ENCODE peak calls at places on chromosomes 12 and 14, in eight cellular contexts. One of them, this sample, is unnamed.

GRCh38 chr12:67394600-67394999 is 125.4 kb downstream of the CAND1 start:
- DNase-seq in CD8-positive, alpha-beta T cell: no peak
- DNase-seq in Calu3: no peak
- DNase-seq in astrocyte of the spinal cord: peak
- DNase-seq in foreskin fibroblast: peak
- DNase-seq in upper lobe of right lung: no peak
- DNase-seq in neural crest cell: no peak
- DNase-seq in body of pancreas: peak
- DNase-seq in this sample: no peak

GRCh38 chr14:60061371-60061770 is 30.4 kb upstream of the PCNX4 start:
- DNase-seq in CD8-positive, alpha-beta T cell: no peak
- DNase-seq in Calu3: no peak
- DNase-seq in astrocyte of the spinal cord: no peak
- DNase-seq in foreskin fibroblast: peak
- DNase-seq in upper lobe of right lung: no peak
- DNase-seq in neural crest cell: no peak
- DNase-seq in body of pancreas: no peak
- DNase-seq in this sample: no peak

GRCh38 chr12:40907115-40907521 is 214.9 kb downstream of the CNTN1 start:
- DNase-seq in CD8-positive, alpha-beta T cell: no peak
- DNase-seq in Calu3: peak
- DNase-seq in astrocyte of the spinal cord: peak
- DNase-seq in foreskin fibroblast: peak
- DNase-seq in upper lobe of right lung: no peak
- DNase-seq in neural crest cell: no peak
- DNase-seq in body of pancreas: no peak
- DNase-seq in this sample: no peak

GRCh38 chr12:132432721-132433577 is 57.0 kb upstream of the FBRSL1 start:
- DNase-seq in CD8-positive, alpha-beta T cell: no peak
- DNase-seq in Calu3: no peak
- DNase-seq in astrocyte of the spinal cord: no peak
- DNase-seq in foreskin fibroblast: peak
- DNase-seq in upper lobe of right lung: no peak
- DNase-seq in neural crest cell: no peak
- DNase-seq in body of pancreas: no peak
- DNase-seq in this sample: peak

GRCh38 chr14:38150075-38150474 is 57.6 kb upstream of the SSTR1 start:
- DNase-seq in CD8-positive, alpha-beta T cell: no peak
- DNase-seq in Calu3: no peak
- DNase-seq in astrocyte of the spinal cord: no peak
- DNase-seq in foreskin fibroblast: peak
- DNase-seq in upper lobe of right lung: no peak
- DNase-seq in neural crest cell: no peak
- DNase-seq in body of pancreas: no peak
- DNase-seq in this sample: no peak

GRCh38 chr14:99730876-99731351 is 46.8 kb downstream of the CYP46A1 start:
- DNase-seq in CD8-positive, alpha-beta T cell: no peak
- DNase-seq in Calu3: no peak
- DNase-seq in astrocyte of the spinal cord: no peak
- DNase-seq in foreskin fibroblast: no peak
- DNase-seq in upper lobe of right lung: peak
- DNase-seq in neural crest cell: no peak
- DNase-seq in body of pancreas: peak
- DNase-seq in this sample: no peak

GRCh38 chr14:105836160-105836559 is 309.8 kb downstream of the TMEM121 start:
- DNase-seq in CD8-positive, alpha-beta T cell: no peak
- DNase-seq in Calu3: no peak
- DNase-seq in astrocyte of the spinal cord: no peak
- DNase-seq in foreskin fibroblast: no peak
- DNase-seq in upper lobe of right lung: no peak
- DNase-seq in neural crest cell: no peak
- DNase-seq in body of pancreas: no peak
- DNase-seq in this sample: no peak

GRCh38 chr14:39372656-39373055 is 59.6 kb downstream of the FBXO33 start:
- DNase-seq in CD8-positive, alpha-beta T cell: no peak
- DNase-seq in Calu3: no peak
- DNase-seq in astrocyte of the spinal cord: peak
- DNase-seq in foreskin fibroblast: peak
- DNase-seq in upper lobe of right lung: no peak
- DNase-seq in neural crest cell: no peak
- DNase-seq in body of pancreas: no peak
- DNase-seq in this sample: no peak

GRCh38 chr14:70177092-70177491 is 11.7 kb downstream of the SLC8A3 start:
- DNase-seq in CD8-positive, alpha-beta T cell: no peak
- DNase-seq in Calu3: no peak
- DNase-seq in astrocyte of the spinal cord: no peak
- DNase-seq in foreskin fibroblast: no peak
- DNase-seq in upper lobe of right lung: no peak
- DNase-seq in neural crest cell: no peak
- DNase-seq in body of pancreas: no peak
- DNase-seq in this sample: no peak

GRCh38 chr12:101166866-101167265 is 43.2 kb downstream of the SLC5A8 start:
- DNase-seq in CD8-positive, alpha-beta T cell: no peak
- DNase-seq in Calu3: no peak
- DNase-seq in astrocyte of the spinal cord: no peak
- DNase-seq in foreskin fibroblast: no peak
- DNase-seq in upper lobe of right lung: no peak
- DNase-seq in neural crest cell: no peak
- DNase-seq in body of pancreas: no peak
- DNase-seq in this sample: no peak

GRCh38 chr12:101168000-101168399 is 42.0 kb downstream of the SLC5A8 start:
- DNase-seq in CD8-positive, alpha-beta T cell: no peak
- DNase-seq in Calu3: no peak
- DNase-seq in astrocyte of the spinal cord: no peak
- DNase-seq in foreskin fibroblast: no peak
- DNase-seq in upper lobe of right lung: no peak
- DNase-seq in neural crest cell: no peak
- DNase-seq in body of pancreas: no peak
- DNase-seq in this sample: no peak

GRCh38 chr12:101173197-101173749 is 36.8 kb downstream of the SLC5A8 start:
- DNase-seq in CD8-positive, alpha-beta T cell: no peak
- DNase-seq in Calu3: no peak
- DNase-seq in astrocyte of the spinal cord: no peak
- DNase-seq in foreskin fibroblast: no peak
- DNase-seq in upper lobe of right lung: no peak
- DNase-seq in neural crest cell: no peak
- DNase-seq in body of pancreas: no peak
- DNase-seq in this sample: no peak

GRCh38 chr12:101174576-101174975 is 35.5 kb downstream of the SLC5A8 start:
- DNase-seq in CD8-positive, alpha-beta T cell: no peak
- DNase-seq in Calu3: no peak
- DNase-seq in astrocyte of the spinal cord: no peak
- DNase-seq in foreskin fibroblast: no peak
- DNase-seq in upper lobe of right lung: no peak
- DNase-seq in neural crest cell: no peak
- DNase-seq in body of pancreas: no peak
- DNase-seq in this sample: no peak

DNA sequence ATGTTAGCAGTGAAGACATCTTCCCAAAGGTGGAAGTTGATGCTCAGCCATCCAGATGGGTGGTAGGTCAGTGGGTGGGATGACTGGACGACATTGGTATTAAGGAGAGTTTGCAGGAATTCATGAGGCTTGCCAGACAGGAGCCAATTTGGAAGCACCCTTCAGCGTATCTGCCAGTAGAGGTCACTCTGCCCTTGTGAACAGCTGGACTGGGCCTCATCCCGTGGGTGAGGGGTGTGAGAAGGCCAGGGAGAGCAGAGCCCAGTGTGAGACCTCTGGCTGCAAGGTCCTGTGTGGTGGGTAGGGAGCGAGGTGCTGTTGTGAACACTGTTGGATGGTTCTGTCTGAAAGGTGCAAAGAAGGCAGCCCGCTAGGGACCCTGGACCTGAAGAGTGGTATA is 37.7 kb downstream of the SLC5A8 start:
- DNase-seq in CD8-positive, alpha-beta T cell: no peak
- DNase-seq in Calu3: no peak
- DNase-seq in astrocyte of the spinal cord: no peak
- DNase-seq in foreskin fibroblast: peak
- DNase-seq in upper lobe of right lung: no peak
- DNase-seq in neural crest cell: no peak
- DNase-seq in body of pancreas: no peak
- DNase-seq in this sample: no peak
- TF ChIP-seq CTCF in CD8-positive, alpha-beta T cell: no peak
- TF ChIP-seq CTCF in Calu3: no peak
- TF ChIP-seq CTCF in astrocyte of the spinal cord: no peak
- TF ChIP-seq CTCF in foreskin fibroblast: no peak
- TF ChIP-seq CTCF in upper lobe of right lung: no peak
- TF ChIP-seq CTCF in neural crest cell: peak
- TF ChIP-seq CTCF in body of pancreas: no peak
- TF ChIP-seq CTCF in this sample: no peak

DNA sequence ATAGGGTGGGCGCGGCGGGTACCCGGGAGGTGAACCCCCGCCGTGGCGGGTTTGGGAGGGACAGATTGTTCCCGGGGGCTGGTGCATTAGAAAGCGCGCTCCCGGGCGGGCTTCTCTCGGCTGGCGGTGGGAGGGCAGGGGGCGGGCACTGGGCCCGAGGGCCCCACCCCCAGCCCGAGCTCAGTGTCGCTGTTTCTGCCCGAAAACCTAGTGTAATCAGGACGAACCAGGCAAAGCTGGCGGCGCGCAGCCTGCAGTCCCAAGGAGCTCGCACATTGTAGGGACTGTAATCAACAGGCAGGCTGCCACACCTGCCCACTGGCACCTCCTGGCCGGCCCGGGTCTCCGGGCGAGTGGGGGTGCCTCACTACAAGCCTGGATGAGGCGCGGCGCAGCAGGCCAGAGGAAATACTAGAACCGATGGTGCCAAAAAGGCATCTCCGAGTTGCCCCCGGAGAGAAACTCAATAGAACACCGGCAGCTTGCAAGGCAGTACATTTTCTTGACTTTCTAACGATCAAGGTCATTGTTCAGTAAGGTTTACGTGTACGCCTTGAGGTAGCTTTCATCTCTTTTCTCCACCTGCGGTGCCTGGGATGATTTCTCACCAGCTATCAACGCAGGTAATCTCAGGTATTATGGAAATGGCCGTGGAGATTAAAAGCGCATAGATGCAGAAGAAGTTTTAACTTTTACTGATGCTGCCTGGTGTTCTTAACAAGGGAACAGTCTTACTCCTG is 845 bp upstream of the SPTB start:
- DNase-seq in CD8-positive, alpha-beta T cell: peak
- DNase-seq in Calu3: peak
- DNase-seq in astrocyte of the spinal cord: no peak
- DNase-seq in foreskin fibroblast: peak
- DNase-seq in upper lobe of right lung: peak
- DNase-seq in neural crest cell: peak
- DNase-seq in body of pancreas: peak
- DNase-seq in this sample: peak
- TF ChIP-seq CTCF in CD8-positive, alpha-beta T cell: no peak
- TF ChIP-seq CTCF in Calu3: no peak
- TF ChIP-seq CTCF in astrocyte of the spinal cord: no peak
- TF ChIP-seq CTCF in foreskin fibroblast: no peak
- TF ChIP-seq CTCF in upper lobe of right lung: no peak
- TF ChIP-seq CTCF in neural crest cell: no peak
- TF ChIP-seq CTCF in body of pancreas: no peak
- TF ChIP-seq CTCF in this sample: no peak

DNA sequence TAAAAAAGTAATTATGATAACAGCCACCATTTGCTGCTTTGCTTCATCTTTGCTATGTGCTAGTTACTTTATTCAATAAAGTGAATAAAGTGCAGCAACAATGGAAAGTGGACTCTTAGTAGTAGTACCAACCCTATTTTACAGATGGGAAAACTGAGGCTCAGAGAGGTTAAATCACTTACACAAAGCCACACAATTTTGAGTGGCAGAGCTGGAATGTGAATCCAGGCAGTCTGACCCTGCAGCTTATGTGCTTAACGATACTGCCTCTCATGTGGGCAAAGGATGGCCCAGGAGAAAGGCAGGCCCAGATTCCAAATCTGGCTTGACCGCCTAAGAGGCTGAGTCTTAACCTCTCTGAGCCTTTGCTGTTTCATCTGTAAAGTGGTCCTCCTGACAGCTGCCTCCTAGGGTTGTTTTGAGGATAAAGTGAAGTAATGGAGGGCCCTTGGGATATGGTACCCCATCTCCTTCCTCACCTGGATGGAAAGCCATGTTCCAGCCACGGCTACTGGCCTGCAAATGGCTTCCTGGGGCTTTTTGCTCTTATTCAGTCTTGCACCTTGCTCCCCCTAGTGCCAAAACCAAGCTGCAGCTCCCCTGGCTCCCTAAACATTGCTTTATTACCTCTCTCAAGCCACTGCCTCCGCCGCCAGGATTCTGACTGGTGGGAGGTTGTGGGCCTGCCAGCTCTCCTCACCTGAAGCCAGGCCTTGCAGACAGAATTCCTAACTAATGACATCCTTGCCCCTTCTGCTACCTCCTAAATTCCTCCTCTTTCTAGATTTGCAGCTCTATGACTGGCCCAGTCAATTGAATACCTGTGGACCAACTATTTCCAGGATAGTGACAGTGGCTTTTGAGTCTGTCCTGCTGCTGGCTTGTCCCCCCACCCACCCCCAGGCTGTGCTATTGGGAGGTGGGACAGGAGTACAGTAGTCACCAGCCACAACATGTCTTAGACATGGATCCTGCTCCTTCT is 283.3 kb upstream of the PWP1 start:
- DNase-seq in CD8-positive, alpha-beta T cell: peak
- DNase-seq in Calu3: peak
- DNase-seq in astrocyte of the spinal cord: peak
- DNase-seq in foreskin fibroblast: peak
- DNase-seq in upper lobe of right lung: no peak
- DNase-seq in neural crest cell: peak
- DNase-seq in body of pancreas: peak
- DNase-seq in this sample: no peak
- TF ChIP-seq CTCF in CD8-positive, alpha-beta T cell: peak
- TF ChIP-seq CTCF in Calu3: peak
- TF ChIP-seq CTCF in astrocyte of the spinal cord: peak
- TF ChIP-seq CTCF in foreskin fibroblast: peak
- TF ChIP-seq CTCF in upper lobe of right lung: peak
- TF ChIP-seq CTCF in neural crest cell: peak
- TF ChIP-seq CTCF in body of pancreas: peak
- TF ChIP-seq CTCF in this sample: no peak

GRCh38 chr12:110123861-110124183 is 335 bp upstream of the IFT81 start:
- DNase-seq in CD8-positive, alpha-beta T cell: no peak
- DNase-seq in Calu3: no peak
- DNase-seq in astrocyte of the spinal cord: no peak
- DNase-seq in foreskin fibroblast: no peak
- DNase-seq in upper lobe of right lung: no peak
- DNase-seq in neural crest cell: no peak
- DNase-seq in body of pancreas: no peak
- DNase-seq in this sample: no peak

GRCh38 chr12:110122929-110123328 is 1.2 kb upstream of the IFT81 start:
- DNase-seq in CD8-positive, alpha-beta T cell: no peak
- DNase-seq in Calu3: no peak
- DNase-seq in astrocyte of the spinal cord: no peak
- DNase-seq in foreskin fibroblast: no peak
- DNase-seq in upper lobe of right lung: no peak
- DNase-seq in neural crest cell: no peak
- DNase-seq in body of pancreas: no peak
- DNase-seq in this sample: no peak

GRCh38 chr12:110126557-110126956 is 2.4 kb downstream of the IFT81 start:
- DNase-seq in CD8-positive, alpha-beta T cell: no peak
- DNase-seq in Calu3: no peak
- DNase-seq in astrocyte of the spinal cord: no peak
- DNase-seq in foreskin fibroblast: no peak
- DNase-seq in upper lobe of right lung: no peak
- DNase-seq in neural crest cell: no peak
- DNase-seq in body of pancreas: no peak
- DNase-seq in this sample: no peak

GRCh38 chr12:110120878-110121277 is 3.3 kb upstream of the IFT81 start:
- DNase-seq in CD8-positive, alpha-beta T cell: no peak
- DNase-seq in Calu3: no peak
- DNase-seq in astrocyte of the spinal cord: no peak
- DNase-seq in foreskin fibroblast: peak
- DNase-seq in upper lobe of right lung: no peak
- DNase-seq in neural crest cell: no peak
- DNase-seq in body of pancreas: no peak
- DNase-seq in this sample: no peak

GRCh38 chr12:110124184-110124995 is at the start of gene IFT81:
- DNase-seq in CD8-positive, alpha-beta T cell: peak
- DNase-seq in Calu3: peak
- DNase-seq in astrocyte of the spinal cord: peak
- DNase-seq in foreskin fibroblast: peak
- DNase-seq in upper lobe of right lung: peak
- DNase-seq in neural crest cell: peak
- DNase-seq in body of pancreas: peak
- DNase-seq in this sample: peak
- TF ChIP-seq CTCF in CD8-positive, alpha-beta T cell: no peak
- TF ChIP-seq CTCF in Calu3: no peak
- TF ChIP-seq CTCF in astrocyte of the spinal cord: peak
- TF ChIP-seq CTCF in foreskin fibroblast: no peak
- TF ChIP-seq CTCF in upper lobe of right lung: no peak
- TF ChIP-seq CTCF in neural crest cell: no peak
- TF ChIP-seq CTCF in body of pancreas: peak
- TF ChIP-seq CTCF in this sample: no peak

This sample was measured in mesothelial cell of epicardium.